ENCODE peak calls at places on chromosomes 5 and 9, in four cellular contexts. C is pancreas, D is prostate gland, I is spleen. K is an unnamed sample.

GRCh38 chr9:125889122-125889523 is 141.9 kb downstream of the PBX3 start:
- DNase-seq in I (peak; percentile 79), D (no peak), C (peak; percentile 17), K (no peak)

GRCh38 chr9:134689320-134690181 is 47.9 kb downstream of the COL5A1 start:
- DNase-seq in D (peak; percentile 52), C (no peak), I (peak; percentile 84), K (peak; percentile 48)

GRCh38 chr9:121220996-121221671 is 19.5 kb upstream of the RAB14 start:
- DNase-seq in C (no peak), D (no peak), I (no peak), K (no peak)

GRCh38 chr5:7850533-7851239 is at the start of gene CFAP90:
- DNase-seq in D (peak; percentile 62), I (peak; percentile 79), C (peak; percentile 75), K (peak; percentile 24)

GRCh38 chr9:31799953-31800609 is 584.4 kb upstream of the ACO1 start:
- DNase-seq in D (no peak), I (no peak), C (no peak), K (no peak)

GRCh38 chr5:53478411-53479044 is 1.9 kb upstream of the FST start:
- DNase-seq in C (peak; percentile 26), I (peak; percentile 72), D (peak; percentile 38), K (no peak)

GRCh38 chr9:112711050-112711689 is 6.7 kb downstream of the INIP start:
- DNase-seq in I (no peak), C (no peak), D (no peak), K (no peak)

GRCh38 chr9:38046669-38047300 is 22.2 kb downstream of the SHB start:
- DNase-seq in I (no peak), C (peak; percentile 76), D (peak; percentile 94), K (peak; percentile 86)

GRCh38 chr9:91147079-91147708 is 214.5 kb downstream of the AUH start:
- DNase-seq in C (no peak), D (no peak), I (no peak), K (no peak)

GRCh38 chr9:113570749-113571711 is 107.5 kb downstream of the RGS3 start:
- DNase-seq in D (no peak), I (no peak), C (no peak), K (no peak)

GRCh38 chr9:136760424-136760823 is 2.4 kb upstream of the LCN8 start:
- DNase-seq in D (no peak), C (no peak), I (no peak), K (no peak)

GRCh38 chr5:43400082-43400481 is 12.1 kb downstream of the CCL28 start:
- DNase-seq in C (no peak), I (no peak), D (no peak), K (no peak)

GRCh38 chr5:150206076-150206779 is 16.4 kb downstream of the SLC6A7 start:
- DNase-seq in I (no peak), D (no peak), C (no peak), K (no peak)

GRCh38 chr5:61274561-61274960 is 57.5 kb upstream of the ZSWIM6 start:
- DNase-seq in C (no peak), I (no peak), D (no peak), K (no peak)

GRCh38 chr5:173581408-173582197 is 34.8 kb downstream of the BOD1 start:
- DNase-seq in I (peak; percentile 80), C (no peak), D (no peak), K (no peak)

GRCh38 chr5:130710596-130710995 is 454.5 kb downstream of the HINT1 start:
- DNase-seq in I (no peak), C (no peak), D (no peak), K (peak; percentile 60)

GRCh38 chr5:159943331-159943730 is 27.0 kb downstream of the ADRA1B start:
- DNase-seq in D (no peak), C (no peak), I (no peak), K (no peak)

GRCh38 chr9:83384214-83384613 is 154.0 kb downstream of the FRMD3 start:
- DNase-seq in D (no peak), C (no peak), I (no peak), K (no peak)

GRCh38 chr5:40497573-40497972 is 182.1 kb upstream of the PTGER4 start:
- DNase-seq in D (no peak), I (no peak), C (no peak), K (peak; percentile 42)

GRCh38 chr9:77161191-77161590 is 16.1 kb upstream of the VPS13A start:
- DNase-seq in C (no peak), I (no peak), D (no peak), K (no peak)
- H3K36me3 ChIP-seq in C (no peaks in the 10 kb centered on the region), I (no peaks in the 10 kb centered on the region), D (no peaks in the 10 kb centered on the region), K (no peaks in the 10 kb centered on the region)

GRCh38 chr5:178941361-178941760 is 363 bp downstream of the ZNF454 start:
- DNase-seq in I (no peak), D (peak; percentile 17), C (peak; percentile 34), K (no peak)
- H3K27ac ChIP-seq in I (peak overlapping the region; percentile 83), D (no peak overlapping the region), C (no peak overlapping the region), K (no peak overlapping the region)

GRCh38 chr5:172255444-172255843 is 28.1 kb downstream of the UBTD2 start:
- DNase-seq in C (no peak), I (no peak), D (no peak), K (no peak)
- H3K36me3 ChIP-seq in C (no peaks in the 10 kb centered on the region), I (peaks cover 4% of the 10 kb centered on the region), D (no peaks in the 10 kb centered on the region), K (peaks cover 73% of the 10 kb centered on the region)

GRCh38 chr5:128408622-128409021 is 129.4 kb downstream of the FBN2 start:
- DNase-seq in D (no peak), C (no peak), I (no peak), K (no peak)

GRCh38 chr5:128412145-128412930 is 125.7 kb downstream of the FBN2 start:
- DNase-seq in D (no peak), C (no peak), I (no peak), K (no peak)

GRCh38 chr5:128406863-128407262 is 131.2 kb downstream of the FBN2 start:
- DNase-seq in C (no peak), I (no peak), D (no peak), K (no peak)

GRCh38 chr5:128407956-128408355 is 130.1 kb downstream of the FBN2 start:
- DNase-seq in D (no peak), C (no peak), I (no peak), K (no peak)

DNA sequence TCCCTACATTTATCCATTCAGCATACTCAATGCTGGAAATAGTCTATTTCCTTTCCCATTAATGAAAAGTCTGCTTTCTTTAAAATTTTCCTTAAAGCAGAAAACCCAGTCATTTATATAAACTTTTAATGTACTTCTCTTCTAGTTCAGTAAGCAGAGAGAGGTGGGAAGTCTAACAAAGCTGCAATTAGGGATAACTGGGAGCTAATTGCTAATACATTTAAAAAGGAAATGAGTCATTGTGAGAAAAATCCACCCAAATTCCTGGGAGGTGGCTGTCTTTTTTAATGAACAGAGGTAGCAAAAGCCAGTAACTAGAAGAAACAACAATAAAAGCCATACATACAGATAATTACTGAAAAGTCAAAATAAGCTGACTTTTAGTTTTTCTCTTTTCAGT is 128.6 kb downstream of the FBN2 start:
- DNase-seq in C (no peak), D (no peak), I (no peak), K (no peak)
- H3K27ac ChIP-seq in C (no peak overlapping the region), D (no peak overlapping the region), I (no peak overlapping the region), K (no peak overlapping the region)

DNA sequence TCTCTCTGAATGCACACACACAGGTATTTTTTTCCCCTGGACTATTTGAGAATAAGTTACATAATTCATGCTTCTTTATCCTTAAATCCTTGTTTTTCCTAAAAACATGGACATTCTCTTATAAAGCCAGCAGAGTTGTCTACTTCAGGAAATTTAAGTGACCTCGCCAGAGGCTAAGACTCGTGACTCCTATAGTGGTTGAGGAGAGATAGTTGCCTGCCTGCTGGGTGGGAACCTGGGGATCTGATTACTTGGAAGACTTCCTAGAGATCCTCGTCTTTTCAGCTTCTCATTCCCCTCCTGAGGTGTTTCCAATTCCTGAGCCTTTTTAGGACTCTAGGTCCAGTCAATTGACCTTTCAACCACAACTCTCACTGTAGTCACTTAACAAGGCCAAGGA is 5.5 kb downstream of the SLC30A5 start:
- DNase-seq in C (no peak), D (no peak), I (no peak), K (no peak)
- H3K36me3 ChIP-seq in C (no peaks in the 10 kb centered on the region), D (no peaks in the 10 kb centered on the region), I (peaks cover 19% of the 10 kb centered on the region), K (peaks cover 68% of the 10 kb centered on the region)

GRCh38 chr5:180809403-180810209 is 7.0 kb upstream of the MGAT1 start:
- DNase-seq in I (peak; percentile 97), C (peak; percentile 91), D (peak; percentile 87), K (peak; percentile 98)
- H3K27ac ChIP-seq in I (peak overlapping the region; percentile 96), C (peak overlapping the region; percentile 98), D (peak overlapping the region; percentile 99), K (peak overlapping the region; percentile 92)

DNA sequence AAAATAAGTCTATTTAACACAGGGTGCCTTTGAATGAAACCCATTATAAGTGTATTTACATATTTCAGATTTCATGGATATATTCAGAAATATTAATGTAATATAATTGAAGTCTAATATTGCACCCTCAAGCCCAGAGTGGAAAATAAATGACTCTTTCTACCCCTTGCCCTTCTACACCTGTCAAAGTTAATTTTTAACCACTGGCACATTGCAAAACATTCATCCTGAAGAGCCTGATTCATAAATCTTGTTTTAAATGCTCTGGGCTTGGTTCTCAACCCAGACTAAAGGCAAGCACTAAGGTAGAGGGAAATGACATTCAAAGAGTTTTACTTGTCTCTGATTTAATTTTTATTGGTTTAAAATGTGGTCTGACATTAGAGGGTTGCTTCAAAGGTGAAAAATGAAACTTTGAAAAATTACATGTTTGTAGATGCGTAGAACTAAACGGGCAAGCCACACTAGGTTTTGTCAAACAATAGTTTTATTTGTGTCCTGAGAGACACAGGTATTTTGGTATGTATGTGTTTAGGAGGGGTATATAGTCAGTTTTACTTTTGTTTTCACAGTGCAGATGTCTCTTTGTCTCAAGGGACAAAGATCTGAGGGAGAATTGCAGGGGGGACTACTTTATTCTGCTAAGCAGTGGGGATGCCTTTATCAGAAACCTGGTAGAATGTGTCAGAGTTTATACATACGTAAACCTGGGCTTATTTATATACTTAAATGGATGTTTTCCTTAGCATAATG is 69.7 kb downstream of the PIK3R1 start:
- DNase-seq in D (no peak), C (no peak), I (no peak), K (no peak)
- H3K36me3 ChIP-seq in D (no peaks in the 10 kb centered on the region), C (no peaks in the 10 kb centered on the region), I (peaks cover 31% of the 10 kb centered on the region), K (peaks cover 36% of the 10 kb centered on the region)

GRCh38 chr5:143345671-143346440 is 57.6 kb downstream of the NR3C1 start:
- DNase-seq in C (no peak), D (no peak), I (no peak), K (no peak)
- H3K27ac ChIP-seq in C (no peak overlapping the region), D (no peak overlapping the region), I (peak overlapping the region; percentile 4), K (no peak overlapping the region)

DNA sequence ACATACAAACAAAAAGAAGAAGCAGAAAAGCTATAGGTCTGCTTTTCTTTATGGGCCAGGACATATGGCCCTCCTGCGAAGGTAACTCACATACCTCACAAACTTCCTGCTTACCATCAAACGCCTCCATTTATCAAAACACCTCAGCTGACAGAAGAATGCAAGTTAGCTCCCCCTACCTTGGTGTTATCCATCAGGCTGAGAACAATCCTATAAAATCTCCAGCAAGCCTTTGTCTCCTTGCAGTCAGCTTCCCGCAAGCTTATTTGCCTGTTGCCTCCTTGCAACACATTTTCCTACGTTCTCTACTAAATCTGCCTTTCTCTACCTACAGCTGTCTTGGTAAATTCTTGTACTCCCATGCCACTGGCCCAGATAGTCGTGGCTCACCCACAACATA is 22.7 kb upstream of the PCA3 start:
- DNase-seq in C (no peak), I (no peak), D (no peak), K (no peak)
- H3K36me3 ChIP-seq in C (no peaks in the 10 kb centered on the region), I (no peaks in the 10 kb centered on the region), D (no peaks in the 10 kb centered on the region), K (no peaks in the 10 kb centered on the region)

K was measured in SJSA1.